ENCODE peak calls at places on chromosomes 12 and 14, in ten cellular contexts. One of them, this sample, is unnamed. For H3K4me1, the result is how much of the 10 kb centered on the place peaks cover.

GRCh38 chr12:91127296-91127695 is 16.0 kb upstream of the LUM start:
- DNase-seq in kidney: no peak
- DNase-seq in hepatocyte: no peak
- DNase-seq in psoas muscle: no peak
- DNase-seq in RWPE2: no peak
- DNase-seq in GM23248: peak
- DNase-seq in effector memory CD4-positive, alpha-beta T cell: no peak
- DNase-seq in A549: no peak
- DNase-seq in astrocyte: no peak
- DNase-seq in right lobe of liver: no peak
- DNase-seq in this sample: no peak

GRCh38 chr14:36069535-36069900 is 107.0 kb downstream of the PTCSC3 start:
- DNase-seq in kidney: no peak
- DNase-seq in effector memory CD4-positive, alpha-beta T cell: no peak
- DNase-seq in RWPE2: no peak
- DNase-seq in astrocyte: peak
- DNase-seq in right lobe of liver: peak
- DNase-seq in psoas muscle: no peak
- DNase-seq in hepatocyte: peak
- DNase-seq in A549: peak
- DNase-seq in GM23248: peak
- DNase-seq in this sample: peak

GRCh38 chr14:58118097-58118496 is 33.9 kb downstream of the ARMH4 start:
- DNase-seq in kidney: no peak
- DNase-seq in psoas muscle: no peak
- DNase-seq in GM23248: no peak
- DNase-seq in effector memory CD4-positive, alpha-beta T cell: no peak
- DNase-seq in A549: no peak
- DNase-seq in RWPE2: no peak
- DNase-seq in hepatocyte: no peak
- DNase-seq in right lobe of liver: no peak
- DNase-seq in astrocyte: peak
- DNase-seq in this sample: no peak

GRCh38 chr12:26704684-26705475 is 128.1 kb downstream of the ITPR2 start:
- DNase-seq in right lobe of liver: no peak
- DNase-seq in RWPE2: no peak
- DNase-seq in astrocyte: peak
- DNase-seq in psoas muscle: no peak
- DNase-seq in A549: no peak
- DNase-seq in hepatocyte: no peak
- DNase-seq in effector memory CD4-positive, alpha-beta T cell: no peak
- DNase-seq in GM23248: peak
- DNase-seq in kidney: no peak
- DNase-seq in this sample: peak

GRCh38 chr12:11273449-11273848 is 3.9 kb upstream of the PRB3 start:
- DNase-seq in psoas muscle: no peak
- DNase-seq in astrocyte: no peak
- DNase-seq in kidney: no peak
- DNase-seq in GM23248: no peak
- DNase-seq in hepatocyte: no peak
- DNase-seq in right lobe of liver: no peak
- DNase-seq in A549: no peak
- DNase-seq in RWPE2: no peak
- DNase-seq in effector memory CD4-positive, alpha-beta T cell: no peak
- DNase-seq in this sample: no peak

GRCh38 chr12:81329088-81329487 is 251.2 kb downstream of the ACSS3 start:
- DNase-seq in astrocyte: peak
- DNase-seq in effector memory CD4-positive, alpha-beta T cell: no peak
- DNase-seq in psoas muscle: no peak
- DNase-seq in kidney: no peak
- DNase-seq in A549: no peak
- DNase-seq in right lobe of liver: no peak
- DNase-seq in hepatocyte: peak
- DNase-seq in GM23248: peak
- DNase-seq in RWPE2: no peak
- DNase-seq in this sample: peak

GRCh38 chr14:75748340-75748739 is 87.3 kb downstream of the TTLL5 start:
- DNase-seq in RWPE2: no peak
- DNase-seq in psoas muscle: no peak
- DNase-seq in hepatocyte: no peak
- DNase-seq in right lobe of liver: no peak
- DNase-seq in effector memory CD4-positive, alpha-beta T cell: no peak
- DNase-seq in astrocyte: peak
- DNase-seq in A549: no peak
- DNase-seq in GM23248: peak
- DNase-seq in kidney: no peak
- DNase-seq in this sample: no peak

GRCh38 chr12:132561784-132562156 is 48.6 kb downstream of the LRCOL1 start:
- DNase-seq in A549: peak
- DNase-seq in right lobe of liver: no peak
- DNase-seq in psoas muscle: no peak
- DNase-seq in kidney: no peak
- DNase-seq in GM23248: peak
- DNase-seq in hepatocyte: peak
- DNase-seq in effector memory CD4-positive, alpha-beta T cell: no peak
- DNase-seq in astrocyte: no peak
- DNase-seq in RWPE2: no peak
- DNase-seq in this sample: no peak

GRCh38 chr14:93009471-93010117 is 86.6 kb downstream of the CHGA start:
- DNase-seq in RWPE2: no peak
- DNase-seq in GM23248: peak
- DNase-seq in effector memory CD4-positive, alpha-beta T cell: no peak
- DNase-seq in right lobe of liver: no peak
- DNase-seq in astrocyte: no peak
- DNase-seq in A549: no peak
- DNase-seq in hepatocyte: no peak
- DNase-seq in psoas muscle: peak
- DNase-seq in kidney: no peak
- DNase-seq in this sample: no peak

GRCh38 chr14:85273099-85273677 is 256.8 kb upstream of the FLRT2 start:
- DNase-seq in astrocyte: no peak
- DNase-seq in psoas muscle: no peak
- DNase-seq in kidney: no peak
- DNase-seq in right lobe of liver: no peak
- DNase-seq in hepatocyte: no peak
- DNase-seq in A549: no peak
- DNase-seq in RWPE2: no peak
- DNase-seq in effector memory CD4-positive, alpha-beta T cell: no peak
- DNase-seq in GM23248: peak
- DNase-seq in this sample: no peak

GRCh38 chr12:106227641-106228319 is 20.0 kb downstream of the CKAP4 start:
- DNase-seq in GM23248: peak
- DNase-seq in A549: no peak
- DNase-seq in hepatocyte: peak
- DNase-seq in kidney: peak
- DNase-seq in effector memory CD4-positive, alpha-beta T cell: peak
- DNase-seq in astrocyte: no peak
- DNase-seq in RWPE2: peak
- DNase-seq in right lobe of liver: peak
- DNase-seq in psoas muscle: no peak
- DNase-seq in this sample: no peak

GRCh38 chr12:104632724-104633181 is 176.0 kb downstream of the CHST11 start:
- DNase-seq in effector memory CD4-positive, alpha-beta T cell: no peak
- DNase-seq in A549: no peak
- DNase-seq in RWPE2: peak
- DNase-seq in astrocyte: peak
- DNase-seq in GM23248: peak
- DNase-seq in psoas muscle: no peak
- DNase-seq in kidney: peak
- DNase-seq in hepatocyte: no peak
- DNase-seq in right lobe of liver: no peak
- DNase-seq in this sample: no peak

GRCh38 chr14:29442720-29443119 is 484.9 kb downstream of the PRKD1 start:
- DNase-seq in A549: no peak
- DNase-seq in right lobe of liver: no peak
- DNase-seq in RWPE2: no peak
- DNase-seq in astrocyte: peak
- DNase-seq in GM23248: peak
- DNase-seq in effector memory CD4-positive, alpha-beta T cell: no peak
- DNase-seq in psoas muscle: no peak
- DNase-seq in hepatocyte: no peak
- DNase-seq in kidney: no peak
- DNase-seq in this sample: peak

GRCh38 chr12:88298761-88299242 is 156.7 kb downstream of the TMTC3 start:
- DNase-seq in effector memory CD4-positive, alpha-beta T cell: no peak
- DNase-seq in right lobe of liver: no peak
- DNase-seq in hepatocyte: no peak
- DNase-seq in astrocyte: peak
- DNase-seq in GM23248: peak
- DNase-seq in A549: peak
- DNase-seq in RWPE2: no peak
- DNase-seq in kidney: no peak
- DNase-seq in psoas muscle: no peak
- DNase-seq in this sample: no peak

GRCh38 chr12:164207-164606 is 49.8 kb downstream of the SLC6A12 start:
- DNase-seq in hepatocyte: peak
- DNase-seq in GM23248: no peak
- DNase-seq in A549: no peak
- DNase-seq in psoas muscle: no peak
- DNase-seq in effector memory CD4-positive, alpha-beta T cell: no peak
- DNase-seq in right lobe of liver: no peak
- DNase-seq in kidney: no peak
- DNase-seq in astrocyte: no peak
- DNase-seq in RWPE2: no peak
- DNase-seq in this sample: peak

GRCh38 chr14:60640859-60641721 is 8.2 kb downstream of the SIX1 start:
- DNase-seq in RWPE2: no peak
- DNase-seq in psoas muscle: no peak
- DNase-seq in A549: no peak
- DNase-seq in kidney: no peak
- DNase-seq in effector memory CD4-positive, alpha-beta T cell: no peak
- DNase-seq in astrocyte: no peak
- DNase-seq in right lobe of liver: no peak
- DNase-seq in GM23248: no peak
- DNase-seq in hepatocyte: no peak
- DNase-seq in this sample: no peak

GRCh38 chr12:92226036-92226661 is 80.5 kb upstream of the BTG1 start:
- DNase-seq in astrocyte: peak
- DNase-seq in psoas muscle: no peak
- DNase-seq in GM23248: peak
- DNase-seq in A549: no peak
- DNase-seq in hepatocyte: no peak
- DNase-seq in right lobe of liver: no peak
- DNase-seq in RWPE2: no peak
- DNase-seq in kidney: no peak
- DNase-seq in effector memory CD4-positive, alpha-beta T cell: no peak
- DNase-seq in this sample: no peak

GRCh38 chr12:6996040-6996441 is 22.2 kb downstream of the LPCAT3 start:
- DNase-seq in kidney: no peak
- DNase-seq in effector memory CD4-positive, alpha-beta T cell: no peak
- DNase-seq in RWPE2: no peak
- DNase-seq in A549: no peak
- DNase-seq in psoas muscle: peak
- DNase-seq in GM23248: peak
- DNase-seq in astrocyte: peak
- DNase-seq in right lobe of liver: peak
- DNase-seq in hepatocyte: peak
- DNase-seq in this sample: peak

GRCh38 chr12:4211372-4211771 is 62.2 kb upstream of the CCND2 start:
- DNase-seq in psoas muscle: no peak
- DNase-seq in RWPE2: no peak
- DNase-seq in hepatocyte: no peak
- DNase-seq in kidney: no peak
- DNase-seq in A549: no peak
- DNase-seq in right lobe of liver: no peak
- DNase-seq in astrocyte: no peak
- DNase-seq in effector memory CD4-positive, alpha-beta T cell: no peak
- DNase-seq in GM23248: no peak
- DNase-seq in this sample: no peak
- H3K4me1 ChIP-seq in psoas muscle: under half
- H3K4me1 ChIP-seq in RWPE2: under half
- H3K4me1 ChIP-seq in hepatocyte: under half
- H3K4me1 ChIP-seq in kidney: under half
- H3K4me1 ChIP-seq in A549: under half
- H3K4me1 ChIP-seq in right lobe of liver: under half
- H3K4me1 ChIP-seq in astrocyte: under half
- H3K4me1 ChIP-seq in effector memory CD4-positive, alpha-beta T cell: under half
- H3K4me1 ChIP-seq in GM23248: under half
- H3K4me1 ChIP-seq in this sample: under half

DNA sequence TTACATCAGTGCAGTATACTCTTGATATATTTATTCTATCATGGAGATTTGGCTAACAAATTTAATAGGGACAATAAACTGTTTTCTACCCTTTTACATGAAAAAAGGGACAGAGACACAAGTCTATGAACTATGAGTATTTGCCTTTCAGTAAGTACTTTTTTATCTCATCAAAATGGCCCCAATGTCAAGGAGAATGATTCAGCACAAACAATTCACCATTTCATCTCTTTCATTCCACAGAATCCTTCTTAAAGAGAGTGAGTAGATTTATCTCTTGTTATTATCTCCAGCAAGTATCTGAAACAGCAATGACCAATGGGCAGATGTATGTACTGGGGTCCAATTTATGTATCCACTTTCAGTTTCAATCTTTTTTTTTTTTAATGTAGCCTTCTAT is 447.5 kb downstream of the NPAS3 start:
- DNase-seq in A549: no peak
- DNase-seq in hepatocyte: no peak
- DNase-seq in kidney: no peak
- DNase-seq in astrocyte: peak
- DNase-seq in GM23248: no peak
- DNase-seq in psoas muscle: no peak
- DNase-seq in RWPE2: no peak
- DNase-seq in right lobe of liver: no peak
- DNase-seq in effector memory CD4-positive, alpha-beta T cell: no peak
- DNase-seq in this sample: no peak
- H3K4me3 ChIP-seq in A549: no peak
- H3K4me3 ChIP-seq in hepatocyte: no peak
- H3K4me3 ChIP-seq in kidney: no peak
- H3K4me3 ChIP-seq in astrocyte: no peak
- H3K4me3 ChIP-seq in GM23248: no peak
- H3K4me3 ChIP-seq in psoas muscle: no peak
- H3K4me3 ChIP-seq in RWPE2: no peak
- H3K4me3 ChIP-seq in right lobe of liver: no peak
- H3K4me3 ChIP-seq in effector memory CD4-positive, alpha-beta T cell: no peak
- H3K4me3 ChIP-seq in this sample: no peak

GRCh38 chr12:51620448-51620847 is 29.4 kb downstream of the SCN8A start:
- DNase-seq in GM23248: peak
- DNase-seq in psoas muscle: no peak
- DNase-seq in RWPE2: no peak
- DNase-seq in astrocyte: peak
- DNase-seq in effector memory CD4-positive, alpha-beta T cell: no peak
- DNase-seq in right lobe of liver: no peak
- DNase-seq in hepatocyte: no peak
- DNase-seq in kidney: no peak
- DNase-seq in A549: no peak
- DNase-seq in this sample: no peak
- H3K4me1 ChIP-seq in GM23248: under half
- H3K4me1 ChIP-seq in psoas muscle: under half
- H3K4me1 ChIP-seq in RWPE2: under half
- H3K4me1 ChIP-seq in astrocyte: under half
- H3K4me1 ChIP-seq in effector memory CD4-positive, alpha-beta T cell: under half
- H3K4me1 ChIP-seq in right lobe of liver: under half
- H3K4me1 ChIP-seq in hepatocyte: under half
- H3K4me1 ChIP-seq in kidney: under half
- H3K4me1 ChIP-seq in A549: under half
- H3K4me1 ChIP-seq in this sample: under half

GRCh38 chr12:33047666-33048065 is 151.1 kb upstream of the PKP2 start:
- DNase-seq in effector memory CD4-positive, alpha-beta T cell: no peak
- DNase-seq in RWPE2: no peak
- DNase-seq in hepatocyte: no peak
- DNase-seq in A549: no peak
- DNase-seq in astrocyte: no peak
- DNase-seq in right lobe of liver: no peak
- DNase-seq in psoas muscle: no peak
- DNase-seq in GM23248: no peak
- DNase-seq in kidney: no peak
- DNase-seq in this sample: no peak

GRCh38 chr12:33052141-33053051 is 155.8 kb upstream of the PKP2 start:
- DNase-seq in A549: no peak
- DNase-seq in GM23248: no peak
- DNase-seq in RWPE2: no peak
- DNase-seq in right lobe of liver: no peak
- DNase-seq in astrocyte: no peak
- DNase-seq in psoas muscle: no peak
- DNase-seq in hepatocyte: no peak
- DNase-seq in effector memory CD4-positive, alpha-beta T cell: no peak
- DNase-seq in kidney: peak
- DNase-seq in this sample: no peak
- H3K4me3 ChIP-seq in A549: no peak
- H3K4me3 ChIP-seq in GM23248: no peak
- H3K4me3 ChIP-seq in RWPE2: no peak
- H3K4me3 ChIP-seq in right lobe of liver: no peak
- H3K4me3 ChIP-seq in astrocyte: no peak
- H3K4me3 ChIP-seq in psoas muscle: no peak
- H3K4me3 ChIP-seq in hepatocyte: no peak
- H3K4me3 ChIP-seq in effector memory CD4-positive, alpha-beta T cell: no peak
- H3K4me3 ChIP-seq in kidney: no peak
- H3K4me3 ChIP-seq in this sample: no peak